ENCODE peak calls at places on chromosomes 2 and 18, in seven cellular contexts. U is GM12892, Q is NCI-H1105, J is MCF 10A, B is COR-L47, H is HFFc6, X is AG09319. M is an unnamed sample.

GRCh38 chr2:158723311-158723838 is 71.7 kb upstream of the DAPL1 start:
- DNase-seq in U (no peak), Q (no peak), J (no peak), B (no peak), H (no peak), X (no peak), M (no peak)

GRCh38 chr2:186783254-186783653 is 65.7 kb downstream of the ZSWIM2 start:
- DNase-seq in U (no peak), Q (no peak), J (no peak), B (no peak), H (no peak), X (no peak), M (no peak)

GRCh38 chr2:98867539-98868309 is 68.3 kb downstream of the CRACDL start:
- DNase-seq in U (no peak), Q (no peak), J (peak; percentile 29), B (no peak), H (peak; percentile 46), X (no peak), M (peak; percentile 29)

GRCh38 chr2:96436416-96436815 is 68.7 kb downstream of the NEURL3 start:
- DNase-seq in U (no peak), Q (no peak), J (no peak), B (no peak), H (no peak), X (no peak), M (no peak)

GRCh38 chr2:223069465-223069864 is 17.5 kb downstream of the KCNE4 start:
- DNase-seq in U (no peak), Q (no peak), J (no peak), B (no peak), H (no peak), X (no peak), M (no peak)

GRCh38 chr2:40434638-40435296 is 17.1 kb downstream of the SLC8A1 start:
- DNase-seq in U (no peak), Q (no peak), J (peak; percentile 96), B (no peak), H (peak; percentile 98), X (peak; percentile 91), M (peak; percentile 92)

GRCh38 chr18:24633121-24633520 is 172.7 kb downstream of the HRH4 start:
- DNase-seq in U (no peak), Q (no peak), J (no peak), B (no peak), H (no peak), X (peak; percentile 2), M (peak; percentile 5)

GRCh38 chr2:163779970-163780597 is 44.3 kb upstream of the FIGN start:
- DNase-seq in U (no peak), Q (no peak), J (peak; percentile 78), B (peak; percentile 28), H (no peak), X (no peak), M (peak; percentile 40)

GRCh38 chr2:147485210-147485851 is 359.5 kb upstream of the ACVR2A start:
- DNase-seq in U (no peak), Q (no peak), J (no peak), B (no peak), H (no peak), X (no peak), M (no peak)

GRCh38 chr2:109410021-109410815 is 203.5 kb downstream of the SEPTIN10 start:
- DNase-seq in U (no peak), Q (no peak), J (no peak), B (no peak), H (no peak), X (peak; percentile 23), M (no peak)

GRCh38 chr2:86783615-86784339 is 6.9 kb downstream of the CD8A start:
- DNase-seq in U (no peak), Q (no peak), J (no peak), B (no peak), H (no peak), X (no peak), M (no peak)

GRCh38 chr2:18754286-18754685 is 164.9 kb upstream of the NT5C1B start:
- DNase-seq in U (no peak), Q (no peak), J (no peak), B (no peak), H (no peak), X (no peak), M (no peak)

GRCh38 chr18:27793013-27793412 is 383.9 kb downstream of the CDH2 start:
- DNase-seq in U (no peak), Q (no peak), J (no peak), B (no peak), H (no peak), X (no peak), M (no peak)

GRCh38 chr2:199261221-199261620 is 196.5 kb downstream of the SATB2 start:
- DNase-seq in U (no peak), Q (peak; percentile 63), J (peak; percentile 77), B (no peak), H (peak; percentile 56), X (no peak), M (peak; percentile 77)

GRCh38 chr18:57210711-57211411 is 64.0 kb downstream of the BOD1L2 start:
- DNase-seq in U (no peak), Q (no peak), J (no peak), B (no peak), H (no peak), X (no peak), M (no peak)

GRCh38 chr18:59085126-59085794 is 54.4 kb upstream of the SEC11C start:
- DNase-seq in U (no peak), Q (no peak), J (no peak), B (no peak), H (no peak), X (no peak), M (no peak)

GRCh38 chr2:18742382-18742781 is 153.0 kb upstream of the NT5C1B start:
- DNase-seq in U (no peak), Q (no peak), J (no peak), B (no peak), H (no peak), X (no peak), M (no peak)

GRCh38 chr18:26383454-26384270 is 157.4 kb downstream of the TAF4B start:
- DNase-seq in U (no peak), Q (peak; percentile 20), J (peak; percentile 65), B (peak; percentile 47), H (peak; percentile 54), X (peak; percentile 29), M (peak; percentile 33)

GRCh38 chr2:46195819-46196218 is 101.4 kb upstream of the EPAS1 start:
- DNase-seq in U (no peak), Q (no peak), J (no peak), B (no peak), H (no peak), X (no peak), M (no peak)

GRCh38 chr2:94986392-94986963 is 39.0 kb upstream of the MAL start:
- DNase-seq in U (peak; percentile 33), Q (peak; percentile 36), J (peak; percentile 64), B (peak; percentile 45), H (peak; percentile 62), X (peak; percentile 29), M (peak; percentile 41)

GRCh38 chr2:241274127-241274526 is 41.3 kb downstream of the HDLBP start:
- DNase-seq in U (no peak), Q (no peak), J (no peak), B (no peak), H (no peak), X (no peak), M (no peak)

GRCh38 chr18:136433-136832 is 21.9 kb upstream of the USP14 start:
- DNase-seq in U (no peak), Q (no peak), J (no peak), B (no peak), H (no peak), X (no peak), M (no peak)

GRCh38 chr2:110860620-110861019 is 128.2 kb downstream of the ACOXL start:
- DNase-seq in U (no peak), Q (no peak), J (no peak), B (no peak), H (no peak), X (no peak), M (no peak)

GRCh38 chr18:58230438-58231179 is 186.6 kb downstream of the NEDD4L start:
- DNase-seq in U (no peak), Q (no peak), J (peak; percentile 91), B (no peak), H (no peak), X (no peak), M (peak; percentile 93)

GRCh38 chr2:165274698-165275097 is 35.5 kb downstream of the SCN2A start:
- DNase-seq in U (no peak), Q (no peak), J (peak; percentile 5), B (no peak), H (no peak), X (no peak), M (no peak)

GRCh38 chr2:6637329-6637728 is 228.4 kb downstream of the CMPK2 start:
- DNase-seq in U (no peak), Q (no peak), J (no peak), B (no peak), H (no peak), X (no peak), M (no peak)

GRCh38 chr2:236798491-236798890 is 228.9 kb downstream of the ACKR3 start:
- DNase-seq in U (no peak), Q (no peak), J (no peak), B (no peak), H (no peak), X (no peak), M (no peak)

GRCh38 chr2:237791977-237792727 is 6.4 kb upstream of the RBM44 start:
- DNase-seq in U (no peak), Q (no peak), J (peak; percentile 9), B (no peak), H (peak; percentile 6), X (no peak), M (peak; percentile 29)

GRCh38 chr2:138010890-138011289 is 46.6 kb downstream of the HNMT start:
- DNase-seq in U (no peak), Q (peak; percentile 18), J (no peak), B (no peak), H (no peak), X (no peak), M (no peak)

GRCh38 chr2:239375278-239376061 is 25.4 kb downstream of the HDAC4 start:
- DNase-seq in U (no peak), Q (no peak), J (peak; percentile 13), B (no peak), H (no peak), X (no peak), M (no peak)

GRCh38 chr2:173657996-173658717 is 303.5 kb downstream of the CDCA7 start:
- DNase-seq in U (no peak), Q (no peak), J (peak; percentile 95), B (no peak), H (peak; percentile 89), X (peak; percentile 80), M (peak; percentile 90)

M was measured in mammary epithelial cell.